ENCODE peak calls at places on chromosomes 5 and 9, in eight cellular contexts. One of them, this sample, is unnamed.

GRCh38 chr9:21801683-21802417 is 586 bp upstream of the MTAP start:
- DNase-seq in fibroblast of the aortic adventitia: peak; percentile 89
- DNase-seq in foreskin fibroblast: peak; percentile 78
- DNase-seq in AG09309: no peak
- DNase-seq in AG09319: peak; percentile 57
- DNase-seq in GM13976: no peak
- DNase-seq in psoas muscle: peak; percentile 86
- DNase-seq in CD4-positive, alpha-beta T cell: no peak
- DNase-seq in this sample: peak; percentile 61

GRCh38 chr5:6708814-6709213 is 4.4 kb upstream of the TENT4A start:
- DNase-seq in fibroblast of the aortic adventitia: no peak
- DNase-seq in foreskin fibroblast: no peak
- DNase-seq in AG09309: no peak
- DNase-seq in AG09319: no peak
- DNase-seq in GM13976: no peak
- DNase-seq in psoas muscle: no peak
- DNase-seq in CD4-positive, alpha-beta T cell: no peak
- DNase-seq in this sample: no peak

GRCh38 chr5:24749701-24750100 is 104.9 kb upstream of the CDH10 start:
- DNase-seq in fibroblast of the aortic adventitia: peak; percentile 0
- DNase-seq in foreskin fibroblast: no peak
- DNase-seq in AG09309: no peak
- DNase-seq in AG09319: no peak
- DNase-seq in GM13976: no peak
- DNase-seq in psoas muscle: no peak
- DNase-seq in CD4-positive, alpha-beta T cell: no peak
- DNase-seq in this sample: no peak

GRCh38 chr5:103258957-103259704 is 568 bp downstream of the MACIR start:
- DNase-seq in fibroblast of the aortic adventitia: no peak
- DNase-seq in foreskin fibroblast: peak; percentile 33
- DNase-seq in AG09309: no peak
- DNase-seq in AG09319: no peak
- DNase-seq in GM13976: peak; percentile 62
- DNase-seq in psoas muscle: peak; percentile 78
- DNase-seq in CD4-positive, alpha-beta T cell: peak; percentile 45
- DNase-seq in this sample: peak; percentile 46

GRCh38 chr5:164119806-164120440 is 614.5 kb downstream of the MAT2B start:
- DNase-seq in fibroblast of the aortic adventitia: peak; percentile 66
- DNase-seq in foreskin fibroblast: no peak
- DNase-seq in AG09309: no peak
- DNase-seq in AG09319: no peak
- DNase-seq in GM13976: no peak
- DNase-seq in psoas muscle: no peak
- DNase-seq in CD4-positive, alpha-beta T cell: no peak
- DNase-seq in this sample: no peak

GRCh38 chr9:106616946-106617345 is 246.0 kb upstream of the ZNF462 start:
- DNase-seq in fibroblast of the aortic adventitia: no peak
- DNase-seq in foreskin fibroblast: no peak
- DNase-seq in AG09309: no peak
- DNase-seq in AG09319: no peak
- DNase-seq in GM13976: no peak
- DNase-seq in psoas muscle: no peak
- DNase-seq in CD4-positive, alpha-beta T cell: no peak
- DNase-seq in this sample: no peak

GRCh38 chr9:129482521-129483466 is 138.1 kb downstream of the C9orf50 start:
- DNase-seq in fibroblast of the aortic adventitia: peak; percentile 92
- DNase-seq in foreskin fibroblast: peak; percentile 94
- DNase-seq in AG09309: no peak
- DNase-seq in AG09319: peak; percentile 83
- DNase-seq in GM13976: peak; percentile 58
- DNase-seq in psoas muscle: peak; percentile 92
- DNase-seq in CD4-positive, alpha-beta T cell: no peak
- DNase-seq in this sample: peak; percentile 46

GRCh38 chr5:181086410-181087229 is 44.3 kb downstream of the OR2V1 start:
- DNase-seq in fibroblast of the aortic adventitia: no peak
- DNase-seq in foreskin fibroblast: no peak
- DNase-seq in AG09309: no peak
- DNase-seq in AG09319: no peak
- DNase-seq in GM13976: no peak
- DNase-seq in psoas muscle: no peak
- DNase-seq in CD4-positive, alpha-beta T cell: no peak
- DNase-seq in this sample: no peak

GRCh38 chr9:6564370-6564769 is 81.2 kb downstream of the GLDC start:
- DNase-seq in fibroblast of the aortic adventitia: peak; percentile 96
- DNase-seq in foreskin fibroblast: no peak
- DNase-seq in AG09309: no peak
- DNase-seq in AG09319: no peak
- DNase-seq in GM13976: no peak
- DNase-seq in psoas muscle: no peak
- DNase-seq in CD4-positive, alpha-beta T cell: no peak
- DNase-seq in this sample: no peak

GRCh38 chr9:134594376-134594941 is 47.1 kb upstream of the COL5A1 start:
- DNase-seq in fibroblast of the aortic adventitia: no peak
- DNase-seq in foreskin fibroblast: no peak
- DNase-seq in AG09309: no peak
- DNase-seq in AG09319: no peak
- DNase-seq in GM13976: no peak
- DNase-seq in psoas muscle: no peak
- DNase-seq in CD4-positive, alpha-beta T cell: no peak
- DNase-seq in this sample: no peak

GRCh38 chr5:158725223-158725825 is 374.4 kb downstream of the EBF1 start:
- DNase-seq in fibroblast of the aortic adventitia: no peak
- DNase-seq in foreskin fibroblast: no peak
- DNase-seq in AG09309: no peak
- DNase-seq in AG09319: no peak
- DNase-seq in GM13976: no peak
- DNase-seq in psoas muscle: no peak
- DNase-seq in CD4-positive, alpha-beta T cell: no peak
- DNase-seq in this sample: no peak

GRCh38 chr9:115117999-115118470 is at the start of gene TNC:
- DNase-seq in fibroblast of the aortic adventitia: peak; percentile 76
- DNase-seq in foreskin fibroblast: peak; percentile 93
- DNase-seq in AG09309: no peak
- DNase-seq in AG09319: no peak
- DNase-seq in GM13976: peak; percentile 17
- DNase-seq in psoas muscle: peak; percentile 54
- DNase-seq in CD4-positive, alpha-beta T cell: no peak
- DNase-seq in this sample: no peak

GRCh38 chr5:57834829-57835554 is 352.4 kb upstream of the ACTBL2 start:
- DNase-seq in fibroblast of the aortic adventitia: peak; percentile 48
- DNase-seq in foreskin fibroblast: peak; percentile 29
- DNase-seq in AG09309: no peak
- DNase-seq in AG09319: no peak
- DNase-seq in GM13976: no peak
- DNase-seq in psoas muscle: no peak
- DNase-seq in CD4-positive, alpha-beta T cell: no peak
- DNase-seq in this sample: no peak

GRCh38 chr5:1543398-1544293 is 19.9 kb upstream of the LPCAT1 start:
- DNase-seq in fibroblast of the aortic adventitia: peak; percentile 62
- DNase-seq in foreskin fibroblast: no peak
- DNase-seq in AG09309: no peak
- DNase-seq in AG09319: no peak
- DNase-seq in GM13976: no peak
- DNase-seq in psoas muscle: no peak
- DNase-seq in CD4-positive, alpha-beta T cell: no peak
- DNase-seq in this sample: no peak

GRCh38 chr5:138716456-138716924 is 36.7 kb upstream of the CTNNA1 start:
- DNase-seq in fibroblast of the aortic adventitia: peak; percentile 29
- DNase-seq in foreskin fibroblast: no peak
- DNase-seq in AG09309: no peak
- DNase-seq in AG09319: no peak
- DNase-seq in GM13976: no peak
- DNase-seq in psoas muscle: no peak
- DNase-seq in CD4-positive, alpha-beta T cell: no peak
- DNase-seq in this sample: no peak

GRCh38 chr5:142807378-142807911 is 37.3 kb downstream of the ARHGAP26 start:
- DNase-seq in fibroblast of the aortic adventitia: no peak
- DNase-seq in foreskin fibroblast: no peak
- DNase-seq in AG09309: no peak
- DNase-seq in AG09319: no peak
- DNase-seq in GM13976: no peak
- DNase-seq in psoas muscle: peak; percentile 61
- DNase-seq in CD4-positive, alpha-beta T cell: no peak
- DNase-seq in this sample: no peak

GRCh38 chr9:36056896-36057295 is 20.2 kb downstream of the RECK start:
- DNase-seq in fibroblast of the aortic adventitia: no peak
- DNase-seq in foreskin fibroblast: no peak
- DNase-seq in AG09309: no peak
- DNase-seq in AG09319: no peak
- DNase-seq in GM13976: no peak
- DNase-seq in psoas muscle: no peak
- DNase-seq in CD4-positive, alpha-beta T cell: no peak
- DNase-seq in this sample: no peak

GRCh38 chr9:133768859-133769510 is 30.8 kb upstream of the SARDH start:
- DNase-seq in fibroblast of the aortic adventitia: no peak
- DNase-seq in foreskin fibroblast: no peak
- DNase-seq in AG09309: no peak
- DNase-seq in AG09319: no peak
- DNase-seq in GM13976: no peak
- DNase-seq in psoas muscle: no peak
- DNase-seq in CD4-positive, alpha-beta T cell: no peak
- DNase-seq in this sample: peak; percentile 8

GRCh38 chr9:136865768-136866103 is 372 bp downstream of the EDF1 start:
- DNase-seq in fibroblast of the aortic adventitia: no peak
- DNase-seq in foreskin fibroblast: no peak
- DNase-seq in AG09309: no peak
- DNase-seq in AG09319: no peak
- DNase-seq in GM13976: no peak
- DNase-seq in psoas muscle: peak; percentile 71
- DNase-seq in CD4-positive, alpha-beta T cell: no peak
- DNase-seq in this sample: no peak

GRCh38 chr5:166865206-166865605 is 1426.2 kb upstream of the WWC1 start:
- DNase-seq in fibroblast of the aortic adventitia: no peak
- DNase-seq in foreskin fibroblast: no peak
- DNase-seq in AG09309: no peak
- DNase-seq in AG09319: no peak
- DNase-seq in GM13976: no peak
- DNase-seq in psoas muscle: no peak
- DNase-seq in CD4-positive, alpha-beta T cell: no peak
- DNase-seq in this sample: no peak
- TF ChIP-seq CTCF in fibroblast of the aortic adventitia: no peak
- TF ChIP-seq CTCF in foreskin fibroblast: no peak
- TF ChIP-seq CTCF in AG09309: no peak
- TF ChIP-seq CTCF in AG09319: no peak
- TF ChIP-seq CTCF in GM13976: no peak
- TF ChIP-seq CTCF in psoas muscle: no peak
- TF ChIP-seq CTCF in CD4-positive, alpha-beta T cell: no peak
- TF ChIP-seq CTCF in this sample: no peak

GRCh38 chr9:4615251-4615650 is 46.8 kb upstream of the PLPP6 start:
- DNase-seq in fibroblast of the aortic adventitia: peak; percentile 83
- DNase-seq in foreskin fibroblast: peak; percentile 40
- DNase-seq in AG09309: peak; percentile 61
- DNase-seq in AG09319: peak; percentile 48
- DNase-seq in GM13976: no peak
- DNase-seq in psoas muscle: no peak
- DNase-seq in CD4-positive, alpha-beta T cell: no peak
- DNase-seq in this sample: no peak
- TF ChIP-seq CTCF in fibroblast of the aortic adventitia: no peak
- TF ChIP-seq CTCF in foreskin fibroblast: no peak
- TF ChIP-seq CTCF in AG09309: no peak
- TF ChIP-seq CTCF in AG09319: no peak
- TF ChIP-seq CTCF in GM13976: no peak
- TF ChIP-seq CTCF in psoas muscle: no peak
- TF ChIP-seq CTCF in CD4-positive, alpha-beta T cell: no peak
- TF ChIP-seq CTCF in this sample: no peak

GRCh38 chr5:166961028-166961427 is 1330.4 kb upstream of the WWC1 start:
- DNase-seq in fibroblast of the aortic adventitia: no peak
- DNase-seq in foreskin fibroblast: no peak
- DNase-seq in AG09309: no peak
- DNase-seq in AG09319: no peak
- DNase-seq in GM13976: no peak
- DNase-seq in psoas muscle: no peak
- DNase-seq in CD4-positive, alpha-beta T cell: no peak
- DNase-seq in this sample: no peak
- TF ChIP-seq CTCF in fibroblast of the aortic adventitia: no peak
- TF ChIP-seq CTCF in foreskin fibroblast: no peak
- TF ChIP-seq CTCF in AG09309: no peak
- TF ChIP-seq CTCF in AG09319: no peak
- TF ChIP-seq CTCF in GM13976: no peak
- TF ChIP-seq CTCF in psoas muscle: no peak
- TF ChIP-seq CTCF in CD4-positive, alpha-beta T cell: no peak
- TF ChIP-seq CTCF in this sample: peak; percentile 41

DNA sequence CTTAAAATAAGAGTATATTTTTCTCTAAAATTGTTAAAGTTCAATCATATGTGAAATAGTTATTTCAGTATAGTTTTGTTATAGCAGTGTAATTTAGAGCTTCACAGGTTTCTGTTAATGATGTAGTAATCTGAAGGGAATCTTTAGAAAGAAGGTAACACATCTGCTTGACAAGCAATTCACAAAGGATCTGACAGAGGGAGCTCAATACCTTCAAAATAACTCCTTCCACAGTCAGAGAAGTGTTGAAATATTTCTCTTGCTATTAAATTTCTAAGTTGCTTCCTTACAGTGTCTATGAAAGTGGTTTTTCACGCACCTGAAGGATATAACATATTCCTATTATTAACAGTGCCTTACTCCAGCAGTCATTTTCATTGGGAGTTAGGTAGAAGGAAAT is 44.9 kb downstream of the SLC25A51 start:
- DNase-seq in fibroblast of the aortic adventitia: peak; percentile 19
- DNase-seq in foreskin fibroblast: no peak
- DNase-seq in AG09309: no peak
- DNase-seq in AG09319: no peak
- DNase-seq in GM13976: no peak
- DNase-seq in psoas muscle: no peak
- DNase-seq in CD4-positive, alpha-beta T cell: no peak
- DNase-seq in this sample: no peak
- TF ChIP-seq CTCF in fibroblast of the aortic adventitia: peak; percentile 19
- TF ChIP-seq CTCF in foreskin fibroblast: no peak
- TF ChIP-seq CTCF in AG09309: peak; percentile 25
- TF ChIP-seq CTCF in AG09319: peak; percentile 20
- TF ChIP-seq CTCF in GM13976: no peak
- TF ChIP-seq CTCF in psoas muscle: no peak
- TF ChIP-seq CTCF in CD4-positive, alpha-beta T cell: no peak
- TF ChIP-seq CTCF in this sample: peak; percentile 8

GRCh38 chr9:72721086-72721485 is 199.7 kb downstream of the TMC1 start:
- DNase-seq in fibroblast of the aortic adventitia: no peak
- DNase-seq in foreskin fibroblast: no peak
- DNase-seq in AG09309: no peak
- DNase-seq in AG09319: no peak
- DNase-seq in GM13976: no peak
- DNase-seq in psoas muscle: no peak
- DNase-seq in CD4-positive, alpha-beta T cell: no peak
- DNase-seq in this sample: no peak

DNA sequence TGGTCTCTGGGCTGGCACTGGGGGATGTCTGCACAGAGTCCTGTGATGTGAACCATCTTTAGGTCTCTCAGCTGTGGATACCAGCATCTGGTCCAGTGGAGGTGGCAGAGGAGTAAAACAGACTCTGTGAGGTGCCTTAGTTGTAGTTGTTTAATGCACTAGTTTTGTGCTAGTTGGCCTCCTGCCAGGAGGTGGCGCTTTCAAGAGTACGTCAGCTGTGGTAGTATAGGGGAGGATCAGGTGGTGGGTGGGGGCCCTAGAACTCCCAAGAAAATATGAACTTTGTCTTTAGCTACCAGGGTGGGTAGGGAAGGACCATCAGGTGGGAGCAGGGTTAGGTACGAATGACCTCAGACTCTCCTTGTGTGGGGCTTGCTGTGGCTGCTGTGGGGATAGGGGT is 197.1 kb downstream of the TMC1 start:
- DNase-seq in fibroblast of the aortic adventitia: no peak
- DNase-seq in foreskin fibroblast: no peak
- DNase-seq in AG09309: no peak
- DNase-seq in AG09319: no peak
- DNase-seq in GM13976: no peak
- DNase-seq in psoas muscle: no peak
- DNase-seq in CD4-positive, alpha-beta T cell: no peak
- DNase-seq in this sample: no peak
- TF ChIP-seq CTCF in fibroblast of the aortic adventitia: no peak
- TF ChIP-seq CTCF in foreskin fibroblast: no peak
- TF ChIP-seq CTCF in AG09309: no peak
- TF ChIP-seq CTCF in AG09319: no peak
- TF ChIP-seq CTCF in GM13976: no peak
- TF ChIP-seq CTCF in psoas muscle: no peak
- TF ChIP-seq CTCF in CD4-positive, alpha-beta T cell: no peak
- TF ChIP-seq CTCF in this sample: no peak

This sample was measured in progenitor cell of endocrine pancreas.